ENCODE peak calls at places on chromosome 19, in ten cellular contexts. R is activated CD4-positive, alpha-beta T cell treated with anti-CD3 and anti-CD28 coated beads, Interleukin-2, amount 50 U/mL, for 24 hours; K is suprapubic skin; O is stimulated activated naive CD4-positive, alpha-beta T cell; W is C1 segment of cervical spinal cord; L is H54; G is left ventricle myocardium inferior; M is GM03348; J is naive thymus-derived CD4-positive, alpha-beta T cell; H is non-pigmented ciliary epithelial cell. E is an unnamed sample.

GRCh38 chr19:3980353-3981251 is 4.7 kb downstream of the EEF2 start:
- DNase-seq in R (no peak), K (no peak), O (no peak), W (no peak), L (no peak), G (no peak), M (peak), J (peak), H (no peak), E (peak)

GRCh38 chr19:32876919-32877285 is 7.3 kb upstream of the SLC7A9 start:
- DNase-seq in R (no peak), K (no peak), O (no peak), W (no peak), L (peak), G (no peak), M (no peak), J (no peak), H (no peak), E (no peak)

GRCh38 chr19:4913996-4914735 is 4.9 kb downstream of the UHRF1 start:
- DNase-seq in R (no peak), K (no peak), O (no peak), W (no peak), L (no peak), G (no peak), M (no peak), J (no peak), H (no peak), E (no peak)

GRCh38 chr19:50513746-50514345 is at the start of gene ASPDH:
- DNase-seq in R (no peak), K (peak), O (no peak), W (no peak), L (no peak), G (no peak), M (no peak), J (no peak), H (no peak), E (no peak)

GRCh38 chr19:41298327-41298964 is 11.5 kb upstream of the CCDC97 start:
- DNase-seq in R (no peak), K (no peak), O (no peak), W (no peak), L (no peak), G (peak), M (peak), J (no peak), H (peak), E (peak)

GRCh38 chr19:32771596-32771995 is 52.0 kb downstream of the TDRD12 start:
- DNase-seq in R (no peak), K (no peak), O (no peak), W (no peak), L (no peak), G (no peak), M (no peak), J (no peak), H (no peak), E (no peak)

GRCh38 chr19:38707512-38708114 is 36.7 kb downstream of the CAPN12 start:
- DNase-seq in R (no peak), K (peak), O (no peak), W (no peak), L (no peak), G (peak), M (no peak), J (no peak), H (no peak), E (peak)

GRCh38 chr19:2661615-2662014 is 40.9 kb downstream of the GNG7 start:
- DNase-seq in R (no peak), K (no peak), O (no peak), W (no peak), L (peak), G (no peak), M (no peak), J (no peak), H (no peak), E (no peak)

GRCh38 chr19:54532528-54532927 is 29.9 kb downstream of the LAIR2 start:
- DNase-seq in R (no peak), K (no peak), O (no peak), W (no peak), L (no peak), G (no peak), M (no peak), J (no peak), H (no peak), E (no peak)

GRCh38 chr19:58581227-58582141 is 8.3 kb upstream of the MZF1 start:
- DNase-seq in R (peak), K (peak), O (no peak), W (no peak), L (no peak), G (peak), M (peak), J (peak), H (no peak), E (peak)

GRCh38 chr19:56141416-56141992 is 417 bp downstream of the ZNF444 start:
- DNase-seq in R (no peak), K (no peak), O (peak), W (no peak), L (no peak), G (no peak), M (no peak), J (peak), H (no peak), E (no peak)

GRCh38 chr19:28488006-28488405 is 724.9 kb downstream of the UQCRFS1 start:
- DNase-seq in R (no peak), K (no peak), O (no peak), W (no peak), L (no peak), G (no peak), M (no peak), J (no peak), H (no peak), E (no peak)

GRCh38 chr19:6737873-6738725 is 719 bp upstream of the GPR108 start:
- DNase-seq in R (peak), K (peak), O (peak), W (no peak), L (peak), G (peak), M (peak), J (peak), H (peak), E (peak)

E was measured in right cardiac atrium.